ENCODE peak calls at places on chromosomes 3 and 15, in four cellular contexts. U is IMR-90, O is H9, Q is mesendoderm. D is an unnamed sample.

GRCh38 chr3:121871434-121871833 is 22.8 kb upstream of the SLC15A2 start:
- DNase-seq in U (no peak), O (no peak), Q (no peak), D (no peak)

GRCh38 chr15:84858231-84858630 is 26.2 kb upstream of the SLC28A1 start:
- DNase-seq in U (no peak), O (no peak), Q (no peak), D (no peak)

GRCh38 chr3:150309557-150309956 is 98.5 kb upstream of the TSC22D2 start:
- DNase-seq in U (peak), O (no peak), Q (no peak), D (no peak)

GRCh38 chr3:140848675-140849074 is 93.0 kb upstream of the SLC25A36 start:
- DNase-seq in U (no peak), O (no peak), Q (peak), D (no peak)

GRCh38 chr3:181694805-181695660 is 16.7 kb upstream of the SOX2 start:
- DNase-seq in U (no peak), O (peak), Q (peak), D (no peak)

GRCh38 chr15:23806980-23807379 is 119.9 kb upstream of the NDN start:
- DNase-seq in U (no peak), O (no peak), Q (no peak), D (no peak)

GRCh38 chr15:56959318-56959648 is 40.8 kb downstream of the TCF12 start:
- DNase-seq in U (no peak), O (no peak), Q (no peak), D (no peak)

GRCh38 chr15:45714501-45715488 is 80.0 kb downstream of the SQOR start:
- DNase-seq in U (peak), O (peak), Q (peak), D (peak)

GRCh38 chr3:3085782-3086181 is 24.4 kb downstream of the IL5RA start:
- DNase-seq in U (no peak), O (no peak), Q (no peak), D (no peak)

GRCh38 chr3:138675393-138675792 is 66.8 kb downstream of the FAIM start:
- DNase-seq in U (peak), O (no peak), Q (peak), D (no peak)

GRCh38 chr3:154018100-154018696 is 103.0 kb upstream of the ARHGEF26 start:
- DNase-seq in U (peak), O (peak), Q (peak), D (peak)

GRCh38 chr3:186287723-186288122 is 74.3 kb downstream of the DGKG start:
- DNase-seq in U (peak), O (no peak), Q (no peak), D (no peak)

GRCh38 chr3:38054166-38054991 is 15.4 kb downstream of the DLEC1 start:
- DNase-seq in U (peak), O (no peak), Q (no peak), D (no peak)

GRCh38 chr3:185455860-185456259 is 43.0 kb downstream of the TMEM41A start:
- DNase-seq in U (no peak), O (no peak), Q (no peak), D (no peak)

GRCh38 chr15:58558777-58559176 is 127.0 kb downstream of the LIPC start:
- DNase-seq in U (no peak), O (no peak), Q (no peak), D (no peak)

GRCh38 chr15:81160312-81161214 is 26.5 kb downstream of the CFAP161 start:
- DNase-seq in U (peak), O (no peak), Q (no peak), D (no peak)

GRCh38 chr3:182255095-182255600 is 538.2 kb upstream of the ATP11B start:
- DNase-seq in U (no peak), O (no peak), Q (no peak), D (no peak)

GRCh38 chr3:182259579-182259978 is 533.7 kb upstream of the ATP11B start:
- DNase-seq in U (no peak), O (peak), Q (no peak), D (no peak)

GRCh38 chr15:84949043-84949442 is 32.6 kb upstream of the PDE8A start:
- DNase-seq in U (peak), O (no peak), Q (no peak), D (no peak)

GRCh38 chr3:107206141-107206540 is 171.1 kb upstream of the CCDC54 start:
- DNase-seq in U (peak), O (no peak), Q (peak), D (peak)

GRCh38 chr15:87959080-87959479 is 297.5 kb downstream of the NTRK3 start:
- DNase-seq in U (no peak), O (peak), Q (no peak), D (no peak)

GRCh38 chr3:46695962-46696922 is 2.8 kb upstream of the ALS2CL start:
- DNase-seq in U (peak), O (no peak), Q (no peak), D (no peak)

GRCh38 chr15:93066103-93066725 is 22.8 kb downstream of the RGMA start:
- DNase-seq in U (no peak), O (no peak), Q (no peak), D (no peak)
- H2BK15ac ChIP-seq in U (no peak), O (no peak), Q (no peak), D (no peak)

DNA sequence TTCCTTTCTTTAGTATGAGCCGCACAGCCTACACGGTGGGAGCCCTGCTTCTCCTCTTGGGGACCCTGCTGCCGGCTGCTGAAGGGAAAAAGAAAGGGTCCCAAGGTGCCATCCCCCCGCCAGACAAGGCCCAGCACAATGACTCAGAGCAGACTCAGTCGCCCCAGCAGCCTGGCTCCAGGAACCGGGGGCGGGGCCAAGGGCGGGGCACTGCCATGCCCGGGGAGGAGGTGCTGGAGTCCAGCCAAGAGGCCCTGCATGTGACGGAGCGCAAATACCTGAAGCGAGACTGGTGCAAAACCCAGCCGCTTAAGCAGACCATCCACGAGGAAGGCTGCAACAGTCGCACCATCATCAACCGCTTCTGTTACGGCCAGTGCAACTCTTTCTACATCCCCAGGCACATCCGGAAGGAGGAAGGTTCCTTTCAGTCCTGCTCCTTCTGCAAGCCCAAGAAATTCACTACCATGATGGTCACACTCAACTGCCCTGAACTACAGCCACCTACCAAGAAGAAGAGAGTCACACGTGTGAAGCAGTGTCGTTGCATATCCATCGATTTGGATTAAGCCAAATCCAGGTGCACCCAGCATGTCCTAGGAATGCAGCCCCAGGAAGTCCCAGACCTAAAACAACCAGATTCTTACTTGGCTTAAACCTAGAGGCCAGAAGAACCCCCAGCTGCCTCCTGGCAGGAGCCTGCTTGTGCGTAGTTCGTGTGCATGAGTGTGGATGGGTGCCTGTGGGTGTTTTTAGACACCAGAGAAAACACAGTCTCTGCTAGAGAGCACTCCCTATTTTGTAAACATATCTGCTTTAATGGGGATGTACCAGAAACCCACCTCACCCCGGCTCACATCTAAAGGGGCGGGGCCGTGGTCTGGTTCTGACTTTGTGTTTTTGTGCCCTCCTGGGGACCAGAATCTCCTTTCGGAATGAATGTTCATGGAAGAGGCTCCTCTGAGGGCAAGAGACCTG is 13.2 kb downstream of the GREM1 start:
- DNase-seq in U (no peak), O (peak), Q (peak), D (peak)
- H2BK15ac ChIP-seq in U (no peak), O (no peak), Q (no peak), D (no peak)

DNA sequence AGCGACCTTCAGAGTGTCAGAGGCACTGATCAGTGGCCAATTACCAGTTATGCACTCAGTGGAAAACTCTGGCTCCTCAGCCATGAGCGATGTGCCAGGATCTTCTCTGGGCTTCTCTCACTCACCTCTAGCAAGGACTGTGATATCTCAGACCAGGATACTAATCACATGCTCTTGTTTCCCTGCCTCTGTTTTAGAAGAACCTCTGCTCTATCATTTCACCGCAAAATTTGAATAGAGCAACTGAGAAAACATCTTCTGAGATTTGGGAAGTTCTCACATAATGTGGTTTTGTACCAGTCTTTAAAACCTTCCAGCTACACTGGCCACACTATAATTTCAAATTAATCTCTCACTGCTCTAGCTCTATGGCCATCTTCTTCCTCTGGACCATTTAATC is 325.8 kb upstream of the FRG2C start:
- DNase-seq in U (no peak), O (no peak), Q (no peak), D (no peak)
- H2BK15ac ChIP-seq in U (no peak), O (no peak), Q (no peak), D (no peak)

GRCh38 chr15:73923156-73923487 is 3.1 kb upstream of the LOXL1 start:
- DNase-seq in U (no peak), O (no peak), Q (no peak), D (no peak)

GRCh38 chr15:73919706-73920105 is 6.6 kb upstream of the LOXL1 start:
- DNase-seq in U (no peak), O (no peak), Q (no peak), D (no peak)

GRCh38 chr15:73923488-73924164 is 2.6 kb upstream of the LOXL1 start:
- DNase-seq in U (no peak), O (no peak), Q (no peak), D (no peak)

GRCh38 chr15:73922186-73923151 is 3.8 kb upstream of the LOXL1 start:
- DNase-seq in U (peak), O (peak), Q (peak), D (no peak)

GRCh38 chr15:73921257-73921890 is 4.9 kb upstream of the LOXL1 start:
- DNase-seq in U (no peak), O (no peak), Q (no peak), D (no peak)
- H2BK15ac ChIP-seq in U (peak), O (no peak), Q (no peak), D (no peak)

GRCh38 chr3:59318881-59319280 is 269.1 kb upstream of the CFAP20DC start:
- DNase-seq in U (no peak), O (no peak), Q (no peak), D (no peak)

GRCh38 chr3:59313365-59313764 is 263.5 kb upstream of the CFAP20DC start:
- DNase-seq in U (peak), O (peak), Q (peak), D (no peak)

GRCh38 chr3:59320080-59320479 is 270.3 kb upstream of the CFAP20DC start:
- DNase-seq in U (no peak), O (no peak), Q (peak), D (peak)

GRCh38 chr3:59321881-59322540 is 272.2 kb upstream of the CFAP20DC start:
- DNase-seq in U (no peak), O (no peak), Q (no peak), D (no peak)

GRCh38 chr3:59317386-59317785 is 267.6 kb upstream of the CFAP20DC start:
- DNase-seq in U (no peak), O (no peak), Q (no peak), D (no peak)
- H2BK15ac ChIP-seq in U (no peak), O (no peak), Q (no peak), D (no peak)

GRCh38 chr3:49802719-49803463 is at the start of gene INKA1:
- DNase-seq in U (peak), O (peak), Q (peak), D (peak)
- H2BK15ac ChIP-seq in U (no peak), O (no peak), Q (no peak), D (peak)

GRCh38 chr15:49045691-49046112 is 544 bp downstream of the SECISBP2L start:
- DNase-seq in U (peak), O (no peak), Q (peak), D (no peak)
- H2BK15ac ChIP-seq in U (peak), O (no peak), Q (no peak), D (no peak)